ENCODE peak calls at places on chromosomes 3 and 15, in seven cellular contexts. One of them, this sample, is unnamed.

GRCh38 chr3:32686713-32687112 is 1.7 kb downstream of the CNOT10 start:
- DNase-seq in fibroblast of lung: no peak
- DNase-seq in AG04450: no peak
- DNase-seq in thoracic aorta: no peak
- DNase-seq in mammary epithelial cell: peak
- DNase-seq in HL-60: no peak
- DNase-seq in tibial artery: no peak
- DNase-seq in this sample: no peak

GRCh38 chr3:126130081-126130855 is 46.3 kb upstream of the SLC41A3 start:
- DNase-seq in mammary epithelial cell: no peak
- DNase-seq in thoracic aorta: no peak
- DNase-seq in tibial artery: peak
- DNase-seq in AG04450: no peak
- DNase-seq in fibroblast of lung: no peak
- DNase-seq in HL-60: peak
- DNase-seq in this sample: peak

GRCh38 chr3:45167011-45167911 is 21.1 kb upstream of the CDCP1 start:
- DNase-seq in fibroblast of lung: peak
- DNase-seq in tibial artery: peak
- DNase-seq in AG04450: peak
- DNase-seq in mammary epithelial cell: peak
- DNase-seq in thoracic aorta: peak
- DNase-seq in HL-60: peak
- DNase-seq in this sample: peak

GRCh38 chr3:81352867-81353266 is 408.6 kb downstream of the GBE1 start:
- DNase-seq in mammary epithelial cell: peak
- DNase-seq in thoracic aorta: no peak
- DNase-seq in AG04450: no peak
- DNase-seq in fibroblast of lung: peak
- DNase-seq in tibial artery: no peak
- DNase-seq in HL-60: peak
- DNase-seq in this sample: no peak

GRCh38 chr15:69298697-69299441 is at the start of gene PAQR5:
- DNase-seq in mammary epithelial cell: no peak
- DNase-seq in HL-60: no peak
- DNase-seq in AG04450: no peak
- DNase-seq in fibroblast of lung: no peak
- DNase-seq in thoracic aorta: no peak
- DNase-seq in tibial artery: no peak
- DNase-seq in this sample: no peak

GRCh38 chr3:10398341-10398740 is 77.4 kb upstream of the SEC13 start:
- DNase-seq in fibroblast of lung: no peak
- DNase-seq in thoracic aorta: no peak
- DNase-seq in HL-60: no peak
- DNase-seq in mammary epithelial cell: no peak
- DNase-seq in tibial artery: no peak
- DNase-seq in AG04450: no peak
- DNase-seq in this sample: no peak

GRCh38 chr3:160450846-160451245 is 1.3 kb upstream of the TRIM59 start:
- DNase-seq in HL-60: no peak
- DNase-seq in tibial artery: no peak
- DNase-seq in fibroblast of lung: peak
- DNase-seq in AG04450: peak
- DNase-seq in thoracic aorta: no peak
- DNase-seq in mammary epithelial cell: no peak
- DNase-seq in this sample: no peak

GRCh38 chr3:88113311-88114162 is 36.2 kb upstream of the C3orf38 start:
- DNase-seq in AG04450: peak
- DNase-seq in tibial artery: peak
- DNase-seq in fibroblast of lung: peak
- DNase-seq in HL-60: peak
- DNase-seq in thoracic aorta: peak
- DNase-seq in mammary epithelial cell: peak
- DNase-seq in this sample: no peak

GRCh38 chr15:101528917-101529299 is 39.4 kb upstream of the PCSK6 start:
- DNase-seq in tibial artery: no peak
- DNase-seq in AG04450: no peak
- DNase-seq in fibroblast of lung: no peak
- DNase-seq in HL-60: no peak
- DNase-seq in mammary epithelial cell: no peak
- DNase-seq in thoracic aorta: no peak
- DNase-seq in this sample: no peak

GRCh38 chr3:7752005-7752404 is 749.6 kb upstream of the LMCD1 start:
- DNase-seq in tibial artery: no peak
- DNase-seq in HL-60: no peak
- DNase-seq in thoracic aorta: no peak
- DNase-seq in mammary epithelial cell: no peak
- DNase-seq in fibroblast of lung: no peak
- DNase-seq in AG04450: no peak
- DNase-seq in this sample: no peak

DNA sequence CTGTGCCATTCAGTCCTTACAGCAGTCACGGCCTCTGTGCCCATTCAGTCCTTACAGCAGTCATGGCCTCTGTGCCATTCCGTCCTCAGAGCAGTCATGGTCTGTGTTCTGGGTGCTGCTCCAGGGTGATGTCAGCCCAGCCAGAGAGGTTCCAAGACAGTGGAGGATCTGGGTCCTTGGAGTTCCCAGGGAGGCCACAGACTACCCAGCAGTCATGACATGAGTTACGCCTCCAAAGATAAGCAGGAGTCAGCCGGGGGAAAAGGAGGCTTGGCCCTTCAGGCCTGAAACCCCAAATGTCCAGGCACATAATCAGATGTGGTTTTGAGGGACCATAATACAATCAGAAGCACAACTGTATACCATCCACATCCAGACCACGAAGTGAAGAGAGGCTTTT is 115.7 kb downstream of the ADAMTS17 start:
- DNase-seq in fibroblast of lung: no peak
- DNase-seq in tibial artery: no peak
- DNase-seq in HL-60: no peak
- DNase-seq in mammary epithelial cell: no peak
- DNase-seq in thoracic aorta: no peak
- DNase-seq in AG04450: no peak
- DNase-seq in this sample: no peak
- TF ChIP-seq CTCF in fibroblast of lung: no peak
- TF ChIP-seq CTCF in tibial artery: no peak
- TF ChIP-seq CTCF in HL-60: no peak
- TF ChIP-seq CTCF in mammary epithelial cell: no peak
- TF ChIP-seq CTCF in thoracic aorta: no peak
- TF ChIP-seq CTCF in AG04450: no peak
- TF ChIP-seq CTCF in this sample: no peak

GRCh38 chr3:150521458-150521857 is 24.8 kb downstream of the SERP1 start:
- DNase-seq in fibroblast of lung: no peak
- DNase-seq in AG04450: no peak
- DNase-seq in HL-60: no peak
- DNase-seq in thoracic aorta: no peak
- DNase-seq in tibial artery: no peak
- DNase-seq in mammary epithelial cell: no peak
- DNase-seq in this sample: no peak
- TF ChIP-seq CTCF in fibroblast of lung: peak
- TF ChIP-seq CTCF in AG04450: peak
- TF ChIP-seq CTCF in HL-60: no peak
- TF ChIP-seq CTCF in thoracic aorta: no peak
- TF ChIP-seq CTCF in tibial artery: no peak
- TF ChIP-seq CTCF in mammary epithelial cell: no peak
- TF ChIP-seq CTCF in this sample: no peak

DNA sequence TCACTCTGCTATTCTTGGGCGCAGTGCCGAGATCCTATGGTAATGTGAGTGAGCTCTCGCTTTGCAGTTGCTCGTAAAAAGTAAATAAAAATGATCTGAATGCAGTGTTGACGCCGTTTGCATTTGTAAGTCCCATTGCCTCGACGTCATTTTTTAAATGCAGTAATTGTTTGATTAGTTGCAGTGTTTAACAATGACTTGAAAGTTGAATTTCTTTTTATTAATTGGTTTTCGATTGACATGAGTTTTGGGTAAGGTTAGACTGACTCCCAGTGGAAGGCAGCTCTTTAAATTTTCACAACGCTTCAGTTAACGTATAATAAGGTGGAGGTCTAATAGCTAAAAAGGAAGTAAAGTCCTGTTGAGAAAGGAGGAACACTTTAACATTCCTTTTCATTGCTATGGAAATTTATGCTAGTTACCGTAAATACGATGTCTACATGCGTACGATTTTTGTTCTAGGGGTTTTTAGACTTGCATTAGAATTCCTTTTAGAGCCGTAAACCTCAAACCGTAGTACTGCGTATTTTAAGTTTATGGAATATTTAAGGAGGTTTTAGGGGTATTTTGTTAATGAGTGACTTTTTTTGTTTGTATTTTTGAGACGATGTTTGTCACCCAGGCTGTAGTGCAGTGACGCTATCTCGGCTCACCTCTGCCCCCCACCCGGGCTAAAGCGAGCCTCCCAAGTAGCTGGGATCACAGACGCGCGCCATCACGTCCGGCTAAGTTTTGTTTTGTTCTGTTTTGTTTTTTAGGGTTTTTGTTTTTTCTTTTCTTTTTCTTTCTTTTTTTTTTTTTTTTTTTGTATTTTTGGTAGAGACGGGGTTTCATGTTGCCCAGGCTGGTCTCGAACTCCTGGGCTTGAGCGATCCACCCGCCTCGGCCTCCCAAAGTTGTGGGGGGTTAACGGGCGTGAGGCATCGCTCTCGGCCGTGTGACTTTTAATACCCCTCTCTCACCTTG is 1.4 kb downstream of the MORF4L1 start:
- DNase-seq in HL-60: no peak
- DNase-seq in tibial artery: peak
- DNase-seq in mammary epithelial cell: peak
- DNase-seq in AG04450: no peak
- DNase-seq in thoracic aorta: no peak
- DNase-seq in fibroblast of lung: no peak
- DNase-seq in this sample: no peak
- TF ChIP-seq CTCF in HL-60: no peak
- TF ChIP-seq CTCF in tibial artery: no peak
- TF ChIP-seq CTCF in mammary epithelial cell: no peak
- TF ChIP-seq CTCF in AG04450: peak
- TF ChIP-seq CTCF in thoracic aorta: no peak
- TF ChIP-seq CTCF in fibroblast of lung: no peak
- TF ChIP-seq CTCF in this sample: no peak

DNA sequence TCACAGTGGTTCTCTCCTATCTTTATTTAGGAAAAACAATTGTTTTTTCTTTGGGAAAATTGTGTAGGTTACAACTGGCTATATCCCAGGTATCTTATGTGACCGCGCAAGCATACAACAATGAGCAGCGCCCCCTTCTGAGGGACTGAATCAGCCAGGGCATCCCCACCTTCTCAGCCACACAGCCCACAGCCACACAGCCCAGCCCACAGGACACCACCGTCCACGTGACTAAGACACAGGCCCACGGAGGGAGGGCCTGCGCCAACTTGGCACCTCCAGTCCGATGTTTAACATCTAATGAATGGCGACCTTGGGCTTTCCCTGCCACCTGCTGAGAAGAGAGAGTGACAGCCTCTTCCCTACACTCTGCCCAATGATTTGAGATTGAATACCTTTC is 68.1 kb downstream of the ATP10A start:
- DNase-seq in thoracic aorta: no peak
- DNase-seq in fibroblast of lung: no peak
- DNase-seq in tibial artery: no peak
- DNase-seq in HL-60: no peak
- DNase-seq in mammary epithelial cell: no peak
- DNase-seq in AG04450: no peak
- DNase-seq in this sample: no peak
- TF ChIP-seq CTCF in thoracic aorta: no peak
- TF ChIP-seq CTCF in fibroblast of lung: no peak
- TF ChIP-seq CTCF in tibial artery: no peak
- TF ChIP-seq CTCF in HL-60: no peak
- TF ChIP-seq CTCF in mammary epithelial cell: no peak
- TF ChIP-seq CTCF in AG04450: no peak
- TF ChIP-seq CTCF in this sample: no peak

GRCh38 chr15:47719730-47720129 is 2.4 kb downstream of the SEMA6D start:
- DNase-seq in mammary epithelial cell: no peak
- DNase-seq in AG04450: no peak
- DNase-seq in thoracic aorta: no peak
- DNase-seq in fibroblast of lung: peak
- DNase-seq in tibial artery: no peak
- DNase-seq in HL-60: no peak
- DNase-seq in this sample: no peak

GRCh38 chr15:47715856-47716445 is 1.4 kb upstream of the SEMA6D start:
- DNase-seq in thoracic aorta: no peak
- DNase-seq in mammary epithelial cell: no peak
- DNase-seq in tibial artery: peak
- DNase-seq in AG04450: no peak
- DNase-seq in HL-60: no peak
- DNase-seq in fibroblast of lung: peak
- DNase-seq in this sample: no peak

GRCh38 chr15:47717036-47717611 is at the start of gene SEMA6D:
- DNase-seq in HL-60: no peak
- DNase-seq in mammary epithelial cell: peak
- DNase-seq in fibroblast of lung: peak
- DNase-seq in tibial artery: peak
- DNase-seq in thoracic aorta: no peak
- DNase-seq in AG04450: peak
- DNase-seq in this sample: peak

GRCh38 chr15:47720555-47720954 is 3.2 kb downstream of the SEMA6D start:
- DNase-seq in mammary epithelial cell: no peak
- DNase-seq in fibroblast of lung: peak
- DNase-seq in HL-60: no peak
- DNase-seq in AG04450: no peak
- DNase-seq in thoracic aorta: no peak
- DNase-seq in tibial artery: no peak
- DNase-seq in this sample: no peak

GRCh38 chr15:47718474-47719440 is 1.5 kb downstream of the SEMA6D start:
- DNase-seq in HL-60: no peak
- DNase-seq in thoracic aorta: no peak
- DNase-seq in AG04450: no peak
- DNase-seq in tibial artery: peak
- DNase-seq in mammary epithelial cell: peak
- DNase-seq in fibroblast of lung: peak
- DNase-seq in this sample: no peak
- TF ChIP-seq CTCF in HL-60: no peak
- TF ChIP-seq CTCF in thoracic aorta: no peak
- TF ChIP-seq CTCF in AG04450: peak
- TF ChIP-seq CTCF in tibial artery: no peak
- TF ChIP-seq CTCF in mammary epithelial cell: no peak
- TF ChIP-seq CTCF in fibroblast of lung: no peak
- TF ChIP-seq CTCF in this sample: no peak

DNA sequence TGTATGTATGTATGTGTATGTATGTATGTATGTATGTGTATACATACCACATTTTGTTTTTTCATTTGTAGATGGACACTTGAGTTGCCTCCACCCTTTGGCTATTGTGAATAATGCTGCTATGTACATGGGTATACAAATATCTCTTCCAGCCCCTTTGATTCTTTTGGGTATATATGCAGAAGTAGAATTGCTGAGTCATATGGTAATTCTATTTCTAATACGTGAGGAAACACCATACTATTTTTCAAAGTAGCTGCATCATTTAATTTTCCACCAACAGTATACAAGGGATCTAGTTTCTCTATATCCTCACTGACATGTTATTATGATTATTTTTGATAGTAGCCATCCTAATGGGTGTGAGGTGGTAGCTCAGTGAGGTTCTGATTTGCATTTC is 228.3 kb downstream of the OPA1 start:
- DNase-seq in HL-60: no peak
- DNase-seq in AG04450: no peak
- DNase-seq in thoracic aorta: no peak
- DNase-seq in mammary epithelial cell: no peak
- DNase-seq in tibial artery: no peak
- DNase-seq in fibroblast of lung: no peak
- DNase-seq in this sample: no peak
- TF ChIP-seq CTCF in HL-60: no peak
- TF ChIP-seq CTCF in AG04450: no peak
- TF ChIP-seq CTCF in thoracic aorta: no peak
- TF ChIP-seq CTCF in mammary epithelial cell: no peak
- TF ChIP-seq CTCF in tibial artery: no peak
- TF ChIP-seq CTCF in fibroblast of lung: no peak
- TF ChIP-seq CTCF in this sample: no peak